ENCODE peak calls at places on chromosomes 13 and 19, in seven cellular contexts. O is MCF 10A, X is skeletal muscle cell, M is stomach, I is GM12865, R is cardiac muscle cell, S is omental fat pad. H is an unnamed sample.

GRCh38 chr19:45999653-46000121 is 4.4 kb downstream of the CCDC61 start:
- DNase-seq in O (no peak), I (no peak), R (peak; percentile 42), X (no peak), S (no peak), M (no peak), H (peak; percentile 12)

GRCh38 chr19:31220540-31220939 is 128.7 kb downstream of the TSHZ3 start:
- DNase-seq in S (no peak), I (no peak), R (no peak), M (no peak), X (no peak), O (no peak), H (no peak)

GRCh38 chr13:99961634-99962033 is 9.9 kb downstream of the ZIC5 start:
- DNase-seq in R (no peak), S (no peak), O (no peak), X (no peak), I (no peak), M (peak; percentile 8), H (no peak)

GRCh38 chr19:409006-409514 is at the start of gene C2CD4C:
- DNase-seq in I (no peak), O (no peak), M (no peak), S (no peak), R (peak; percentile 17), X (no peak), H (no peak)

GRCh38 chr13:46106839-46107371 is 2.1 kb upstream of the CPB2 start:
- DNase-seq in M (no peak), R (no peak), S (no peak), X (no peak), O (peak; percentile 37), I (no peak), H (no peak)

GRCh38 chr19:21164541-21164940 is 22.7 kb downstream of the ZNF431 start:
- DNase-seq in I (no peak), O (no peak), X (no peak), R (no peak), M (no peak), S (no peak), H (no peak)

GRCh38 chr19:18895038-18895827 is 725 bp downstream of the CERS1 start:
- DNase-seq in O (peak; percentile 44), I (peak; percentile 35), S (no peak), R (peak; percentile 24), M (no peak), X (no peak), H (peak; percentile 21)

GRCh38 chr13:44364601-44365000 is 9.0 kb upstream of the SERP2 start:
- DNase-seq in O (peak; percentile 69), S (no peak), X (no peak), I (no peak), M (no peak), R (peak; percentile 46), H (no peak)

GRCh38 chr13:51325837-51326236 is 13.7 kb upstream of the SERPINE3 start:
- DNase-seq in R (no peak), I (no peak), X (no peak), O (no peak), S (no peak), M (no peak), H (no peak)

GRCh38 chr19:29841559-29842367 is 30.0 kb downstream of the CCNE1 start:
- DNase-seq in X (no peak), O (peak; percentile 71), I (peak; percentile 70), R (peak; percentile 43), M (no peak), S (no peak), H (no peak)

GRCh38 chr19:13768510-13768909 is 4.2 kb downstream of the MRI1 start:
- DNase-seq in S (no peak), X (no peak), O (no peak), I (no peak), M (no peak), R (no peak), H (no peak)

GRCh38 chr19:18278521-18279265 is 2.7 kb downstream of the JUND start:
- DNase-seq in I (peak; percentile 26), M (peak; percentile 52), R (peak; percentile 39), X (no peak), O (no peak), S (no peak), H (no peak)

GRCh38 chr13:65063753-65064152 is 2166.4 kb downstream of the PCDH9 start:
- DNase-seq in X (peak; percentile 66), R (peak; percentile 54), M (no peak), S (no peak), I (no peak), O (no peak), H (no peak)

H was measured in midbrain.